ENCODE peak calls at places on chromosome 16, in ten cellular contexts. One of them, this sample, is unnamed. For H3K36me3, H3K27me3 and H3K4me1, the result is how much of the 10 kb centered on the place peaks cover.

GRCh38 chr16:11627822-11628457 is 40.3 kb upstream of the SNN start:
- DNase-seq in PC-9: peak
- DNase-seq in left ventricle myocardium inferior: no peak
- DNase-seq in Karpas-422: no peak
- DNase-seq in cardiac muscle cell: peak
- DNase-seq in RWPE2: peak
- DNase-seq in fibroblast of lung: peak
- DNase-seq in neural progenitor cell: no peak
- DNase-seq in A673: no peak
- DNase-seq in lung: no peak
- DNase-seq in this sample: no peak

GRCh38 chr16:19284207-19284606 is 1.3 kb upstream of the CLEC19A start:
- DNase-seq in PC-9: peak
- DNase-seq in left ventricle myocardium inferior: no peak
- DNase-seq in Karpas-422: no peak
- DNase-seq in cardiac muscle cell: no peak
- DNase-seq in RWPE2: peak
- DNase-seq in fibroblast of lung: peak
- DNase-seq in neural progenitor cell: no peak
- DNase-seq in A673: peak
- DNase-seq in lung: peak
- DNase-seq in this sample: no peak

GRCh38 chr16:67173808-67174705 is 3.7 kb downstream of the NOL3 start:
- DNase-seq in PC-9: peak
- DNase-seq in left ventricle myocardium inferior: peak
- DNase-seq in Karpas-422: peak
- DNase-seq in cardiac muscle cell: peak
- DNase-seq in RWPE2: peak
- DNase-seq in fibroblast of lung: peak
- DNase-seq in neural progenitor cell: peak
- DNase-seq in A673: peak
- DNase-seq in lung: peak
- DNase-seq in this sample: peak

GRCh38 chr16:719815-720506 is 985 bp upstream of the ANTKMT start:
- DNase-seq in PC-9: peak
- DNase-seq in left ventricle myocardium inferior: no peak
- DNase-seq in Karpas-422: no peak
- DNase-seq in cardiac muscle cell: no peak
- DNase-seq in RWPE2: no peak
- DNase-seq in fibroblast of lung: no peak
- DNase-seq in neural progenitor cell: no peak
- DNase-seq in A673: peak
- DNase-seq in lung: no peak
- DNase-seq in this sample: no peak

GRCh38 chr16:88936008-88936912 is 40.7 kb downstream of the CBFA2T3 start:
- DNase-seq in PC-9: peak
- DNase-seq in left ventricle myocardium inferior: peak
- DNase-seq in Karpas-422: peak
- DNase-seq in cardiac muscle cell: no peak
- DNase-seq in RWPE2: no peak
- DNase-seq in fibroblast of lung: no peak
- DNase-seq in neural progenitor cell: no peak
- DNase-seq in A673: no peak
- DNase-seq in lung: no peak
- DNase-seq in this sample: no peak

GRCh38 chr16:83110221-83110768 is 483.5 kb downstream of the CDH13 start:
- DNase-seq in PC-9: no peak
- DNase-seq in left ventricle myocardium inferior: no peak
- DNase-seq in Karpas-422: no peak
- DNase-seq in cardiac muscle cell: no peak
- DNase-seq in RWPE2: no peak
- DNase-seq in fibroblast of lung: no peak
- DNase-seq in neural progenitor cell: no peak
- DNase-seq in A673: no peak
- DNase-seq in lung: no peak
- DNase-seq in this sample: no peak

GRCh38 chr16:48352648-48353347 is 32.4 kb downstream of the SIAH1 start:
- DNase-seq in PC-9: no peak
- DNase-seq in left ventricle myocardium inferior: no peak
- DNase-seq in Karpas-422: no peak
- DNase-seq in cardiac muscle cell: no peak
- DNase-seq in RWPE2: no peak
- DNase-seq in fibroblast of lung: no peak
- DNase-seq in neural progenitor cell: no peak
- DNase-seq in A673: no peak
- DNase-seq in lung: no peak
- DNase-seq in this sample: no peak

GRCh38 chr16:50193594-50193993 is 40.5 kb downstream of the TENT4B start:
- DNase-seq in PC-9: no peak
- DNase-seq in left ventricle myocardium inferior: no peak
- DNase-seq in Karpas-422: no peak
- DNase-seq in cardiac muscle cell: no peak
- DNase-seq in RWPE2: no peak
- DNase-seq in fibroblast of lung: peak
- DNase-seq in neural progenitor cell: no peak
- DNase-seq in A673: no peak
- DNase-seq in lung: no peak
- DNase-seq in this sample: no peak

GRCh38 chr16:67170948-67171649 is 761 bp downstream of the NOL3 start:
- DNase-seq in PC-9: peak
- DNase-seq in left ventricle myocardium inferior: no peak
- DNase-seq in Karpas-422: no peak
- DNase-seq in cardiac muscle cell: no peak
- DNase-seq in RWPE2: no peak
- DNase-seq in fibroblast of lung: peak
- DNase-seq in neural progenitor cell: no peak
- DNase-seq in A673: peak
- DNase-seq in lung: no peak
- DNase-seq in this sample: no peak

GRCh38 chr16:12661656-12662172 is 142.0 kb downstream of the CPPED1 start:
- DNase-seq in PC-9: peak
- DNase-seq in left ventricle myocardium inferior: no peak
- DNase-seq in Karpas-422: peak
- DNase-seq in cardiac muscle cell: peak
- DNase-seq in RWPE2: no peak
- DNase-seq in fibroblast of lung: peak
- DNase-seq in neural progenitor cell: peak
- DNase-seq in A673: peak
- DNase-seq in lung: no peak
- DNase-seq in this sample: no peak

GRCh38 chr16:23110257-23110899 is 38.9 kb downstream of the USP31 start:
- DNase-seq in PC-9: no peak
- DNase-seq in left ventricle myocardium inferior: no peak
- DNase-seq in Karpas-422: no peak
- DNase-seq in cardiac muscle cell: no peak
- DNase-seq in RWPE2: no peak
- DNase-seq in fibroblast of lung: no peak
- DNase-seq in neural progenitor cell: no peak
- DNase-seq in A673: no peak
- DNase-seq in lung: no peak
- DNase-seq in this sample: no peak

GRCh38 chr16:1152651-1153259 is at the start of gene CACNA1H:
- DNase-seq in PC-9: no peak
- DNase-seq in left ventricle myocardium inferior: peak
- DNase-seq in Karpas-422: no peak
- DNase-seq in cardiac muscle cell: no peak
- DNase-seq in RWPE2: no peak
- DNase-seq in fibroblast of lung: peak
- DNase-seq in neural progenitor cell: peak
- DNase-seq in A673: peak
- DNase-seq in lung: no peak
- DNase-seq in this sample: no peak

GRCh38 chr16:9946022-9946720 is 236.1 kb downstream of the GRIN2A start:
- DNase-seq in PC-9: no peak
- DNase-seq in left ventricle myocardium inferior: no peak
- DNase-seq in Karpas-422: no peak
- DNase-seq in cardiac muscle cell: no peak
- DNase-seq in RWPE2: no peak
- DNase-seq in fibroblast of lung: no peak
- DNase-seq in neural progenitor cell: no peak
- DNase-seq in A673: no peak
- DNase-seq in lung: no peak
- DNase-seq in this sample: no peak

GRCh38 chr16:67528222-67528869 is at the start of gene RIPOR1:
- DNase-seq in PC-9: peak
- DNase-seq in left ventricle myocardium inferior: peak
- DNase-seq in Karpas-422: no peak
- DNase-seq in cardiac muscle cell: peak
- DNase-seq in RWPE2: no peak
- DNase-seq in fibroblast of lung: no peak
- DNase-seq in neural progenitor cell: peak
- DNase-seq in A673: peak
- DNase-seq in lung: no peak
- DNase-seq in this sample: peak

GRCh38 chr16:57084257-57084770 is 8.1 kb upstream of the CPNE2 start:
- DNase-seq in PC-9: peak
- DNase-seq in left ventricle myocardium inferior: peak
- DNase-seq in Karpas-422: peak
- DNase-seq in cardiac muscle cell: peak
- DNase-seq in RWPE2: no peak
- DNase-seq in fibroblast of lung: peak
- DNase-seq in neural progenitor cell: peak
- DNase-seq in A673: peak
- DNase-seq in lung: peak
- DNase-seq in this sample: peak

GRCh38 chr16:24544640-24545039 is 5.3 kb downstream of the RBBP6 start:
- DNase-seq in PC-9: no peak
- DNase-seq in left ventricle myocardium inferior: no peak
- DNase-seq in Karpas-422: no peak
- DNase-seq in cardiac muscle cell: no peak
- DNase-seq in RWPE2: no peak
- DNase-seq in fibroblast of lung: peak
- DNase-seq in neural progenitor cell: no peak
- DNase-seq in A673: no peak
- DNase-seq in lung: no peak
- DNase-seq in this sample: no peak

GRCh38 chr16:66095676-66096075 is 270.8 kb upstream of the CDH5 start:
- DNase-seq in PC-9: no peak
- DNase-seq in left ventricle myocardium inferior: no peak
- DNase-seq in Karpas-422: no peak
- DNase-seq in cardiac muscle cell: no peak
- DNase-seq in RWPE2: no peak
- DNase-seq in fibroblast of lung: no peak
- DNase-seq in neural progenitor cell: no peak
- DNase-seq in A673: peak
- DNase-seq in lung: no peak
- DNase-seq in this sample: no peak

GRCh38 chr16:52068447-52069074 is 478.4 kb downstream of the TOX3 start:
- DNase-seq in PC-9: no peak
- DNase-seq in left ventricle myocardium inferior: no peak
- DNase-seq in Karpas-422: peak
- DNase-seq in cardiac muscle cell: peak
- DNase-seq in RWPE2: no peak
- DNase-seq in fibroblast of lung: peak
- DNase-seq in neural progenitor cell: peak
- DNase-seq in A673: peak
- DNase-seq in lung: no peak
- DNase-seq in this sample: no peak

DNA sequence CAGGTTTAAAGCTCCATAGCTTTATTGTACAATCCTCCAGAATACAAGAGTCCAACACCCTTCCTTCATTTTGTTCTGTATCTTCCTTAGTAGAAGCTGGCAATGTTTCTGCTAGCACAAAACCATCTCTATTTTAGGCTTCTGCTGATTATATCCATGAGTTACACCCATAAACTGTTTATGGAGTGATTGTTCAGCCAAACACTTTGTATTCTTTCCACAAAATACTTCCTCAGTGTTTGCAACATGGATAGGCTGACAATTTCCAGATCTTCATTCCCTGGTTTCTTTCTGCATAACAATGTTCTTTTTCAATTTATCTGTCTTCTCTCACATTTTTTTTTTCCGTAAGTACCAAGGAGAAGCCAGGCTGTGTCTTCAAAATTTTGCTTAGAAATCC is 839.9 kb upstream of the CDH8 start:
- DNase-seq in PC-9: no peak
- DNase-seq in left ventricle myocardium inferior: no peak
- DNase-seq in Karpas-422: no peak
- DNase-seq in cardiac muscle cell: no peak
- DNase-seq in RWPE2: no peak
- DNase-seq in fibroblast of lung: no peak
- DNase-seq in neural progenitor cell: no peak
- DNase-seq in A673: no peak
- DNase-seq in lung: no peak
- DNase-seq in this sample: no peak
- H3K36me3 ChIP-seq in PC-9: under half
- H3K36me3 ChIP-seq in left ventricle myocardium inferior: under half
- H3K36me3 ChIP-seq in Karpas-422: under half
- H3K36me3 ChIP-seq in cardiac muscle cell: under half
- H3K36me3 ChIP-seq in RWPE2: under half
- H3K36me3 ChIP-seq in fibroblast of lung: under half
- H3K36me3 ChIP-seq in neural progenitor cell: under half
- H3K36me3 ChIP-seq in A673: under half
- H3K36me3 ChIP-seq in lung: under half
- H3K36me3 ChIP-seq in this sample: under half

DNA sequence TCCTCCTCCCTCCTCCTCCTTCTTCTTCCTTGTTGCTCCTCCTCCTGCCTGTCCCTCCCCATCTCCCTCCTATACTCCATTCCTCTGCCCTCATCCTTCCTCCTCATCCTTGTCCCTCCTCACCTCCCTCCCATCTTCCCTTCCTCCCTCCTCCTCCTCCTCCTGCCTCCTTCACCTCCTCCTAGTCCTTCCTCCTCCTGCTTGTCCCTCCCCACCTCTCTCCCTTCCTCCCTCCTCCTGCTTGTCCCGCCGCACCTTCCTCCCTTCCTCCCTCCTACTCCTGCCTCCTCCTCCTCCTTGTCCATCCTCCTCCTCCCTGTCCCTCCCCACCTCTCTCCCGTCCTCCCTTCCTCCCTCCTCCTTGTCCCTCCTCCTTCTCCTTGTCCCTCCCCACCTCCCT is 222.6 kb downstream of the IRF8 start:
- DNase-seq in PC-9: no peak
- DNase-seq in left ventricle myocardium inferior: no peak
- DNase-seq in Karpas-422: no peak
- DNase-seq in cardiac muscle cell: no peak
- DNase-seq in RWPE2: no peak
- DNase-seq in fibroblast of lung: no peak
- DNase-seq in neural progenitor cell: no peak
- DNase-seq in A673: no peak
- DNase-seq in lung: no peak
- DNase-seq in this sample: no peak
- H3K27me3 ChIP-seq in PC-9: half or more
- H3K27me3 ChIP-seq in left ventricle myocardium inferior: half or more
- H3K27me3 ChIP-seq in Karpas-422: under half
- H3K27me3 ChIP-seq in cardiac muscle cell: under half
- H3K27me3 ChIP-seq in RWPE2: half or more
- H3K27me3 ChIP-seq in fibroblast of lung: under half
- H3K27me3 ChIP-seq in neural progenitor cell: under half
- H3K27me3 ChIP-seq in A673: half or more
- H3K27me3 ChIP-seq in lung: under half
- H3K27me3 ChIP-seq in this sample: under half

GRCh38 chr16:27756206-27756970 is 206.4 kb downstream of the KATNIP start:
- DNase-seq in PC-9: no peak
- DNase-seq in left ventricle myocardium inferior: no peak
- DNase-seq in Karpas-422: no peak
- DNase-seq in cardiac muscle cell: no peak
- DNase-seq in RWPE2: no peak
- DNase-seq in fibroblast of lung: no peak
- DNase-seq in neural progenitor cell: no peak
- DNase-seq in A673: no peak
- DNase-seq in lung: no peak
- DNase-seq in this sample: no peak
- H3K4me1 ChIP-seq in PC-9: under half
- H3K4me1 ChIP-seq in left ventricle myocardium inferior: under half
- H3K4me1 ChIP-seq in Karpas-422: under half
- H3K4me1 ChIP-seq in cardiac muscle cell: under half
- H3K4me1 ChIP-seq in RWPE2: under half
- H3K4me1 ChIP-seq in fibroblast of lung: under half
- H3K4me1 ChIP-seq in neural progenitor cell: under half
- H3K4me1 ChIP-seq in A673: under half
- H3K4me1 ChIP-seq in lung: under half
- H3K4me1 ChIP-seq in this sample: under half

GRCh38 chr16:30756781-30757100 is 5.1 kb downstream of the CFAP119 start:
- DNase-seq in PC-9: no peak
- DNase-seq in left ventricle myocardium inferior: no peak
- DNase-seq in Karpas-422: no peak
- DNase-seq in cardiac muscle cell: no peak
- DNase-seq in RWPE2: no peak
- DNase-seq in fibroblast of lung: no peak
- DNase-seq in neural progenitor cell: no peak
- DNase-seq in A673: no peak
- DNase-seq in lung: no peak
- DNase-seq in this sample: no peak
- H3K36me3 ChIP-seq in PC-9: under half
- H3K36me3 ChIP-seq in left ventricle myocardium inferior: half or more
- H3K36me3 ChIP-seq in Karpas-422: under half
- H3K36me3 ChIP-seq in cardiac muscle cell: under half
- H3K36me3 ChIP-seq in RWPE2: under half
- H3K36me3 ChIP-seq in fibroblast of lung: under half
- H3K36me3 ChIP-seq in neural progenitor cell: under half
- H3K36me3 ChIP-seq in A673: under half
- H3K36me3 ChIP-seq in lung: under half
- H3K36me3 ChIP-seq in this sample: under half